ENCODE peak calls at places on chromosome 11, in five cellular contexts. C, K, D, F and Q are unnamed samples.

GRCh38 chr11:70669871-70670683 is 271.7 kb downstream of the CTTN start:
- DNase-seq in C (no peak), K (no peak), D (no peak), F (no peak), Q (no peak)

GRCh38 chr11:18046116-18046777 is at the start of gene TPH1:
- DNase-seq in C (no peak), K (no peak), D (peak), F (peak), Q (no peak)

GRCh38 chr11:76149713-76150112 is 56.6 kb downstream of the WNT11 start:
- DNase-seq in C (no peak), K (no peak), D (no peak), F (no peak), Q (no peak)

GRCh38 chr11:100592619-100593309 is 94.3 kb upstream of the ARHGAP42 start:
- DNase-seq in C (no peak), K (no peak), D (no peak), F (no peak), Q (no peak)

GRCh38 chr11:76686261-76687079 is 15.9 kb upstream of the LRRC32 start:
- DNase-seq in C (no peak), K (no peak), D (no peak), F (no peak), Q (no peak)

GRCh38 chr11:131421066-131421855 is 50.8 kb downstream of the NTM start:
- DNase-seq in C (no peak), K (no peak), D (no peak), F (no peak), Q (no peak)

GRCh38 chr11:78830277-78830676 is 255.6 kb upstream of the NARS2 start:
- DNase-seq in C (no peak), K (no peak), D (no peak), F (peak), Q (no peak)

GRCh38 chr11:122517403-122518379 is 137.8 kb upstream of the UBASH3B start:
- DNase-seq in C (no peak), K (no peak), D (no peak), F (no peak), Q (no peak)

GRCh38 chr11:100682247-100682969 is 4.7 kb upstream of the ARHGAP42 start:
- DNase-seq in C (no peak), K (no peak), D (no peak), F (no peak), Q (no peak)

GRCh38 chr11:2214527-2215229 is 43.1 kb upstream of the TH start:
- DNase-seq in C (no peak), K (peak), D (peak), F (no peak), Q (no peak)

GRCh38 chr11:68684385-68685356 is at the start of gene GAL:
- DNase-seq in C (no peak), K (no peak), D (peak), F (peak), Q (no peak)

GRCh38 chr11:44497995-44498394 is 67.5 kb upstream of the CD82 start:
- DNase-seq in C (no peak), K (no peak), D (no peak), F (no peak), Q (no peak)

GRCh38 chr11:6217722-6218121 is 12.4 kb downstream of the C11orf42 start:
- DNase-seq in C (no peak), K (no peak), D (no peak), F (no peak), Q (no peak)

GRCh38 chr11:74311352-74311926 is at the start of gene P4HA3:
- DNase-seq in C (peak), K (peak), D (peak), F (peak), Q (no peak)

GRCh38 chr11:85310479-85310878 is 316.7 kb downstream of the DLG2 start:
- DNase-seq in C (no peak), K (no peak), D (no peak), F (no peak), Q (no peak)

GRCh38 chr11:67247946-67248550 is 18.2 kb upstream of the GRK2 start:
- DNase-seq in C (no peak), K (no peak), D (no peak), F (no peak), Q (no peak)

GRCh38 chr11:107316426-107316825 is 141.2 kb downstream of the CWF19L2 start:
- DNase-seq in C (no peak), K (no peak), D (no peak), F (no peak), Q (no peak)

GRCh38 chr11:91248199-91248807 is 976.3 kb upstream of the FAT3 start:
- DNase-seq in C (peak), K (peak), D (peak), F (peak), Q (no peak)

GRCh38 chr11:46277313-46277622 is 194 bp upstream of the CREB3L1 start:
- DNase-seq in C (no peak), K (no peak), D (no peak), F (no peak), Q (no peak)

GRCh38 chr11:38950882-38951281 is 2352.8 kb upstream of the RAG2 start:
- DNase-seq in C (no peak), K (no peak), D (no peak), F (no peak), Q (no peak)

GRCh38 chr11:118241191-118242098 is 10.7 kb downstream of the MPZL3 start:
- DNase-seq in C (no peak), K (peak), D (peak), F (no peak), Q (no peak)

GRCh38 chr11:112453601-112454577 is 193.2 kb upstream of the PLET1 start:
- DNase-seq in C (peak), K (peak), D (peak), F (peak), Q (no peak)

GRCh38 chr11:34926101-34926830 is 9.8 kb downstream of the PDHX start:
- DNase-seq in C (no peak), K (peak), D (no peak), F (no peak), Q (no peak)

GRCh38 chr11:45405916-45406670 is 120.0 kb upstream of the SYT13 start:
- DNase-seq in C (no peak), K (no peak), D (no peak), F (no peak), Q (no peak)

GRCh38 chr11:118306556-118306955 is 2.0 kb downstream of the CD3E start:
- DNase-seq in C (no peak), K (no peak), D (no peak), F (no peak), Q (no peak)

GRCh38 chr11:111064118-111064517 is 181.4 kb upstream of the POU2AF2 start:
- DNase-seq in C (no peak), K (no peak), D (no peak), F (no peak), Q (no peak)

GRCh38 chr11:111067994-111068393 is 177.5 kb upstream of the POU2AF2 start:
- DNase-seq in C (no peak), K (no peak), D (no peak), F (no peak), Q (no peak)

GRCh38 chr11:111063711-111064110 is 181.8 kb upstream of the POU2AF2 start:
- DNase-seq in C (no peak), K (no peak), D (no peak), F (no peak), Q (no peak)

GRCh38 chr11:111066861-111067260 is 178.7 kb upstream of the POU2AF2 start:
- DNase-seq in C (no peak), K (no peak), D (no peak), F (no peak), Q (no peak)

GRCh38 chr11:111069076-111069475 is 176.4 kb upstream of the POU2AF2 start:
- DNase-seq in C (no peak), K (peak), D (no peak), F (peak), Q (no peak)
- TF ChIP-seq ESRRA in C (no peak), K (no peak), D (no peak), F (no peak), Q (no peak)

GRCh38 chr11:13721760-13722159 is 53.3 kb downstream of the FAR1 start:
- DNase-seq in C (no peak), K (no peak), D (no peak), F (no peak), Q (no peak)
- TF ChIP-seq ESRRA in C (no peak), K (no peak), D (no peak), F (no peak), Q (no peak)

GRCh38 chr11:62343822-62344609 is 6.8 kb downstream of the ASRGL1 start:
- DNase-seq in C (no peak), K (no peak), D (no peak), F (no peak), Q (no peak)

GRCh38 chr11:62340269-62340901 is 3.1 kb downstream of the ASRGL1 start:
- DNase-seq in C (peak), K (peak), D (peak), F (peak), Q (peak)

DNA sequence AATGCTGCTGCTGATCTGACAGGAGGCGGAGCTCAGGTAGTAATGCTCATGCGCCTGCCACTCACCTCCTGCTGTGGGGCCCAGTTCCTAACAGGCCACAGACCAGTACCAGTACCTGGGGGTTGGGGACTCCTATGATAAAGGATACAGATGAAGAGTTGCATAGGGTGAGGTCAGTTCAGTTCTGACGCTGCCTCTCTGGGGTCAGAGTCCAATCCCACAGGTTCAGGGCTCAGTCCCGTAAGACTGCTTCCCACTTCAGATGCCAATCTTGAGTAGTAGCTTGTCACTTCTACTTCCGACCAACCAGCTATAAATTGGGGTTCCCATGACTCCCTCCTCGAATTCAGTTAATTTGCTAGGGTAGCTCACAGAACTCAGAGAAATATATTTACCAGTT is 8.6 kb downstream of the ASRGL1 start:
- DNase-seq in C (no peak), K (no peak), D (no peak), F (no peak), Q (no peak)
- TF ChIP-seq ESRRA in C (no peak), K (no peak), D (no peak), F (no peak), Q (no peak)

DNA sequence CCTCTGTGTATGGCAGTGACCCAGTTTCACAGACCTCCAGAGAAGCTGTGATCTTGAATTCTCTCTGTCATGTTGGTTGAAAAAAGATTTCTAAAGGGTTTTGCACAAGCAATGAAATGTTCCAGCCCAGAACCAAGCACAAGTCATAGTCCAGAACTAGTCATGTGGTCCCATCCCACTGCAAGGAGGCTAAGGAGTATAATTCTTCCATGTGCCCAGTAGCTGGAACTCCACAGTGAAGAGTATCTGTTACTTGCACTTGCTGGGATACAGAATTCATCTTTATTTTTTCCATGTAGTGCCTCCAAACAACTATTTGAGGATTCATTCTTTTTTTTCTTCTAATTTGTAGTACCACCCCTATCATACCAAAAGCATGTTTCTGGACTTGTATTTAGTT is 9.9 kb upstream of the MMP8 start:
- DNase-seq in C (no peak), K (no peak), D (no peak), F (no peak), Q (no peak)
- TF ChIP-seq ESRRA in C (no peak), K (no peak), D (no peak), F (no peak), Q (no peak)

GRCh38 chr11:63888170-63889086 is 28.5 kb downstream of the RCOR2 start:
- DNase-seq in C (no peak), K (peak), D (peak), F (peak), Q (no peak)
- TF ChIP-seq ESRRA in C (no peak), K (peak), D (no peak), F (no peak), Q (no peak)

GRCh38 chr11:1052133-1053011 is 15.9 kb upstream of the MUC6 start:
- DNase-seq in C (no peak), K (no peak), D (no peak), F (peak), Q (no peak)
- TF ChIP-seq ESRRA in C (no peak), K (no peak), D (no peak), F (no peak), Q (no peak)